ENCODE peak calls at places on chromosome 4, in four cellular contexts. P is CD4-positive, alpha-beta T cell; M is hepatocyte; S is fibroblast of pulmonary artery. J is an unnamed sample.

GRCh38 chr4:69057620-69058409 is 38.5 kb upstream of the UGT2B7 start:
- DNase-seq in M (peak; percentile 35), P (no peak), S (peak; percentile 52), J (no peak)

GRCh38 chr4:52984469-52984868 is 122.4 kb downstream of the RASL11B start:
- DNase-seq in S (no peak), P (no peak), M (no peak), J (no peak)

GRCh38 chr4:168097161-168097560 is 4.8 kb downstream of the ANXA10 start:
- DNase-seq in S (no peak), P (no peak), M (no peak), J (no peak)

GRCh38 chr4:86730310-86730709 is 118.9 kb downstream of the SLC10A6 start:
- DNase-seq in M (no peak), P (peak; percentile 5), S (no peak), J (no peak)

GRCh38 chr4:126475730-126476129 is 1157.0 kb upstream of the INTU start:
- DNase-seq in P (no peak), M (no peak), S (no peak), J (no peak)

GRCh38 chr4:104941661-104942062 is 205.0 kb upstream of the TET2 start:
- DNase-seq in S (no peak), P (no peak), M (no peak), J (no peak)

GRCh38 chr4:150656882-150657281 is 74.9 kb downstream of the MAB21L2 start:
- DNase-seq in P (no peak), S (no peak), M (no peak), J (no peak)

GRCh38 chr4:21991050-21991449 is 42.5 kb upstream of the KCNIP4 start:
- DNase-seq in M (peak; percentile 16), P (no peak), S (peak; percentile 73), J (no peak)

GRCh38 chr4:146061610-146062324 is 113.8 kb upstream of the LSM6 start:
- DNase-seq in M (no peak), P (no peak), S (no peak), J (no peak)

GRCh38 chr4:12203945-12204344 is 775.3 kb upstream of the HS3ST1 start:
- DNase-seq in S (no peak), P (no peak), M (no peak), J (no peak)

GRCh38 chr4:155705664-155706063 is 39.0 kb downstream of the GUCY1A1 start:
- DNase-seq in S (peak; percentile 36), P (no peak), M (peak; percentile 41), J (no peak)

DNA sequence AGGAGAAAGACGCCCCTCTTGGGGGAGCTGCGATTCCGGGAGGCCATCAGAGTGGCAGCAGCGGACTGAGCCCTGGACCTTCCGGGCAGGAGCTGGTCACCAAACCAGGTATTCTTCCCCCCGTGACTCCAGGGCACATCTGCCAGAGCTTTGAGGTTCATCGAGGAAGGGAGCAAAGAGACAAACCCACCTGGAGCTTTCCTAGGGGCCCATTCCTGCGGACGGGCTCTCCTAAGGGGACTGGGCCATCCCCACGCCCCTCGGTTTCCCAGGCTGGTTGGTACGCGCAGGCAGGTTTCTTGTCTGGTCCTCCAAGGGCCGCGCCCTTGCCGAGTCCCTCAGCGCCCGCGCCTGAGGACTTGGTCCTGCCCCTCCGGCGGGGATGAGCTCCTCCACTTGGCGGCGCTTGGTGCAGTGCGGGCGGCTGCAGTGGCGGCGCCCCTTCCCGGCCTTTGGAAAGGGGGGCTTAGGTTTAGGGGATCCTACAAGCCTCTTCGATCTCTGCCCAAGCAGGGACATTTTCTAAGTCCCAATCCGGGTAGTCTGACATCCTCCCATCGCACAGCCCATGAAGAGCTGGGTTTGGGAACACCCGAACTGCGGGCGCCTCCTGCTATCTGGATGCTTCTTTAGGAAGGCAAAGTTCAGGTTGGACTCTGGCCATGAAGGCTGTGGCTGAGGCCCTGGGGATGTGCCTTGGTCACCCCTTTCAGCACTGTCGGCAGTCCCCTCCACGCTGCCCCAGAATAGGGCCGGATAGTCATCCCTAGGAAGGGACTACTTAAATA is 543 bp downstream of the STBD1 start:
- DNase-seq in M (peak; percentile 86), S (peak; percentile 50), P (no peak), J (peak; percentile 49)
- TF ChIP-seq CTCF in M (peak; percentile 49), S (peak; percentile 34), P (no peak), J (peak; percentile 22)

GRCh38 chr4:139522457-139522856 is 33.6 kb downstream of the SETD7 start:
- DNase-seq in M (no peak), S (no peak), P (no peak), J (no peak)
- TF ChIP-seq CTCF in M (no peak), S (no peak), P (no peak), J (peak; percentile 24)

GRCh38 chr4:124277691-124278090 is 434.8 kb downstream of the ANKRD50 start:
- DNase-seq in P (no peak), M (no peak), S (no peak), J (no peak)
- TF ChIP-seq CTCF in P (no peak), M (no peak), S (no peak), J (no peak)

GRCh38 chr4:102612195-102612594 is 111.0 kb downstream of the NFKB1 start:
- DNase-seq in P (no peak), M (no peak), S (no peak), J (no peak)

GRCh38 chr4:102612824-102613366 is 111.7 kb downstream of the NFKB1 start:
- DNase-seq in P (peak; percentile 53), S (no peak), M (no peak), J (no peak)

GRCh38 chr4:102614801-102615200 is 113.6 kb downstream of the NFKB1 start:
- DNase-seq in S (no peak), M (no peak), P (no peak), J (no peak)

GRCh38 chr4:102620697-102621497 is 119.7 kb downstream of the NFKB1 start:
- DNase-seq in S (peak; percentile 84), P (no peak), M (peak; percentile 76), J (no peak)

GRCh38 chr4:102616661-102617060 is 115.5 kb downstream of the NFKB1 start:
- DNase-seq in P (no peak), S (no peak), M (no peak), J (no peak)
- TF ChIP-seq CTCF in P (no peak), S (no peak), M (no peak), J (no peak)

GRCh38 chr4:172168888-172169287 is 355.7 kb downstream of the GALNTL6 start:
- DNase-seq in M (no peak), S (no peak), P (no peak), J (no peak)

GRCh38 chr4:172163215-172163614 is 350.0 kb downstream of the GALNTL6 start:
- DNase-seq in P (no peak), M (no peak), S (no peak), J (no peak)
- TF ChIP-seq CTCF in P (no peak), M (no peak), S (no peak), J (no peak)

GRCh38 chr4:7721984-7722551 is 217.6 kb downstream of the AFAP1 start:
- DNase-seq in S (peak; percentile 27), M (no peak), P (no peak), J (no peak)
- TF ChIP-seq CTCF in S (peak; percentile 27), M (peak; percentile 11), P (no peak), J (peak; percentile 24)

DNA sequence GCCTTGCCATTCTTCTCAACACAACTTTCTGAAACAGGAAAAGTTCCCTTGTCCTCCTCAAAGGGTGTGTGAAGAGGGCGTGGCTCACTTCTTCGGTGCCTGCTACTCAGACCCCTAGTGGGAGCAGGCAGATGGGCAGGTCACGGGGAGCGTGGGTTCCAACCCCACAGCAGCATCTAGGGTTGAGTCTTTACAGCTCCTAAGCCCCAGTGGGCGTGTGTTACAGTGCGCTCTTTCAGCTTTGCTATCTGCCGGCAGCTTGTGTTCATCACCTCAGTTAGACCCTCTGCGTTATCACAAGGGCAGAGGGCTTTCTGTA is 57.5 kb upstream of the KLF3 start:
- DNase-seq in M (no peak), S (no peak), P (no peak), J (no peak)
- TF ChIP-seq CTCF in M (no peak), S (no peak), P (no peak), J (no peak)

DNA sequence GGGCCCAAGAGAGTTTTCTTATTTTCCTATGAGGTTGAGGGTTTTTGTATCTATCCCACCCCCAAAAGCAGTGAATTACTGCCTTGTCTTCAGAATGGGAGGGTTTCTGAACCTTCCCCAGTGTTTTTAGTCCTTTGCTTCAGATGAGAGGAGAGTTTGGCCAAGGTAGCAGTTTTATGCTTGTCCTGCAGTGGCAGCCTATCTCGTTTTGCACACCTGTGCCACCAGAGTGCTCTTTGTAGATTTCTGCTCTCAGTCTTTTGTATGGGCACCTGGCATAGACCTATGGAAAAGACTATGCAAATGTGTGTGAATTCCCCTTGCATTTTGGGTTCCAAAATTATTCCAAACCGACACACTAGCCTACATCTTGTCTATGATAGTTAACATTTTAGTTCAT is 5.8 kb downstream of the TBC1D19 start:
- DNase-seq in S (no peak), M (no peak), P (no peak), J (no peak)
- TF ChIP-seq CTCF in S (no peak), M (no peak), P (no peak), J (no peak)

J was measured in CD14-positive monocyte.